ENCODE peak calls at places on chromosomes 16 and 17, in nine cellular contexts. W is NCI-H460; B is endothelial cell; H is AG10803; Y is CD4-positive, CD25-positive, alpha-beta regulatory T cell; C is T-cell; L is NCI-H1092 treated with DMSO at 0.1 percent for 48 hours; O is A549; U is tibial artery. M is an unnamed sample.

GRCh38 chr17:46141645-46142044 is 51.6 kb downstream of the KANSL1 start:
- DNase-seq in W (no peak), B (no peak), H (no peak), Y (no peak), C (no peak), L (no peak), O (no peak), U (no peak), M (no peak)

GRCh38 chr16:88087517-88087877 is 136.3 kb downstream of the BANP start:
- DNase-seq in W (no peak), B (no peak), H (no peak), Y (no peak), C (no peak), L (no peak), O (no peak), U (no peak), M (no peak)

GRCh38 chr17:47649972-47650524 is 329 bp downstream of the KPNB1 start:
- DNase-seq in W (no peak), B (no peak), H (no peak), Y (no peak), C (no peak), L (peak), O (no peak), U (no peak), M (no peak)

GRCh38 chr16:57475711-57476339 is 10.5 kb downstream of the DOK4 start:
- DNase-seq in W (peak), B (peak), H (no peak), Y (peak), C (peak), L (peak), O (peak), U (no peak), M (no peak)

GRCh38 chr16:19963306-19963705 is 78.7 kb upstream of the GPRC5B start:
- DNase-seq in W (no peak), B (no peak), H (no peak), Y (no peak), C (no peak), L (peak), O (no peak), U (no peak), M (no peak)

GRCh38 chr17:36072431-36073121 is 8.5 kb downstream of the CCL18 start:
- DNase-seq in W (peak), B (peak), H (peak), Y (peak), C (peak), L (no peak), O (peak), U (peak), M (peak)

GRCh38 chr17:29597361-29598172 is 4.6 kb downstream of the ANKRD13B start:
- DNase-seq in W (no peak), B (no peak), H (no peak), Y (no peak), C (no peak), L (no peak), O (no peak), U (no peak), M (no peak)

GRCh38 chr17:48998557-48999440 is 1.6 kb downstream of the IGF2BP1 start:
- DNase-seq in W (no peak), B (peak), H (no peak), Y (no peak), C (no peak), L (no peak), O (peak), U (no peak), M (no peak)

GRCh38 chr16:75306102-75306762 is 54.8 kb upstream of the BCAR1 start:
- DNase-seq in W (peak), B (no peak), H (no peak), Y (no peak), C (no peak), L (no peak), O (peak), U (no peak), M (peak)